ENCODE peak calls at places on chromosomes 2 and 18, in seven cellular contexts. P is neural progenitor cell, U is tibial artery, X is fibroblast of the aortic adventitia, B is mammary epithelial cell, Y is ascending aorta, H is PC-3. I is an unnamed sample.

GRCh38 chr2:45652090-45653050 is 895 bp downstream of the PRKCE start:
- DNase-seq in X (peak; percentile 77), Y (peak; percentile 15), B (peak; percentile 14), U (peak; percentile 78), P (peak; percentile 42), H (peak; percentile 36), I (peak; percentile 39)

GRCh38 chr18:10010611-10011015 is 96.8 kb downstream of the VAPA start:
- DNase-seq in B (peak; percentile 8), P (no peak), H (peak; percentile 8), U (peak; percentile 92), Y (peak; percentile 46), X (peak; percentile 93), I (no peak)

GRCh38 chr2:240383099-240383758 is 52.2 kb upstream of the GPC1 start:
- DNase-seq in H (no peak), U (no peak), Y (no peak), B (no peak), X (no peak), P (no peak), I (no peak)

GRCh38 chr2:233409286-233409991 is 55.1 kb downstream of the DGKD start:
- DNase-seq in U (peak; percentile 82), H (no peak), P (no peak), X (peak; percentile 68), B (no peak), Y (no peak), I (no peak)

GRCh38 chr2:74587664-74588277 is 33.3 kb downstream of the DOK1 start:
- DNase-seq in B (peak; percentile 51), U (peak; percentile 80), Y (no peak), H (peak; percentile 83), P (peak; percentile 68), X (peak; percentile 85), I (peak; percentile 61)

GRCh38 chr2:96913398-96914202 is 43.7 kb upstream of the SEMA4C start:
- DNase-seq in Y (no peak), B (no peak), U (no peak), H (no peak), X (no peak), P (no peak), I (no peak)

GRCh38 chr2:112812318-112813042 is 24.1 kb downstream of the IL1B start:
- DNase-seq in Y (no peak), H (no peak), U (no peak), P (no peak), B (no peak), X (peak; percentile 62), I (no peak)

GRCh38 chr2:8849322-8849721 is 11.9 kb upstream of the KIDINS220 start:
- DNase-seq in U (no peak), Y (no peak), B (peak; percentile 42), X (peak; percentile 76), H (no peak), P (no peak), I (no peak)

GRCh38 chr2:238321467-238321866 is 1.1 kb downstream of the TRAF3IP1 start:
- DNase-seq in X (no peak), H (no peak), Y (no peak), P (no peak), B (peak; percentile 7), U (no peak), I (no peak)

GRCh38 chr2:289362-290089 is 1.6 kb upstream of the ALKAL2 start:
- DNase-seq in P (peak; percentile 55), U (no peak), X (peak; percentile 16), B (peak; percentile 28), Y (no peak), H (peak; percentile 25), I (peak; percentile 37)

GRCh38 chr2:128607981-128608506 is 289.4 kb upstream of the HS6ST1 start:
- DNase-seq in B (no peak), Y (no peak), X (no peak), U (peak; percentile 69), P (no peak), H (peak; percentile 4), I (no peak)

GRCh38 chr2:54763636-54764291 is 40.3 kb downstream of the EML6 start:
- DNase-seq in U (no peak), B (no peak), Y (no peak), H (no peak), P (peak; percentile 47), X (no peak), I (no peak)

GRCh38 chr2:129877795-129878775 is 101.4 kb upstream of the RAB6C start:
- DNase-seq in X (peak; percentile 49), U (no peak), P (no peak), H (no peak), B (no peak), Y (no peak), I (no peak)

GRCh38 chr2:201353116-201353515 is 4.0 kb downstream of the FLACC1 start:
- DNase-seq in H (no peak), Y (no peak), B (no peak), P (no peak), X (peak; percentile 46), U (no peak), I (no peak)

GRCh38 chr18:46641917-46642316 is 15.1 kb downstream of the LOXHD1 start:
- DNase-seq in Y (no peak), B (no peak), H (no peak), P (no peak), U (peak; percentile 39), X (no peak), I (no peak)

GRCh38 chr2:109172556-109173105 is 43.6 kb downstream of the SH3RF3 start:
- DNase-seq in U (peak; percentile 65), H (no peak), P (no peak), X (no peak), B (no peak), Y (no peak), I (no peak)

GRCh38 chr18:48924621-48925601 is 25.9 kb downstream of the SMAD7 start:
- DNase-seq in Y (no peak), X (no peak), P (peak; percentile 44), U (peak; percentile 67), B (no peak), H (no peak), I (no peak)

GRCh38 chr2:41024806-41025205 is 572.9 kb upstream of the SLC8A1 start:
- DNase-seq in U (no peak), H (no peak), P (peak; percentile 3), Y (no peak), X (no peak), B (no peak), I (no peak)

GRCh38 chr18:12639990-12640880 is 17.7 kb downstream of the SPIRE1 start:
- DNase-seq in X (peak; percentile 46), Y (no peak), U (no peak), H (peak; percentile 91), B (peak; percentile 79), P (no peak), I (no peak)

GRCh38 chr18:63317556-63317946 is 2.0 kb downstream of the BCL2 start:
- DNase-seq in B (no peak), Y (no peak), U (no peak), X (no peak), H (no peak), P (no peak), I (no peak)

GRCh38 chr2:241798631-241799521 is 10.1 kb upstream of the NEU4 start:
- DNase-seq in H (no peak), X (no peak), U (peak; percentile 52), Y (no peak), B (no peak), P (no peak), I (no peak)

GRCh38 chr2:58594175-58594574 is 353.1 kb upstream of the FANCL start:
- DNase-seq in P (peak; percentile 6), Y (no peak), H (peak; percentile 40), U (no peak), B (no peak), X (no peak), I (peak; percentile 4)

GRCh38 chr2:118635891-118636290 is 211.6 kb downstream of the EN1 start:
- DNase-seq in X (no peak), B (no peak), Y (no peak), P (no peak), U (no peak), H (no peak), I (no peak)
- TF ChIP-seq CTCF in X (no peak), B (no peak), Y (no peak), P (no peak), U (no peak), H (no peak), I (no peak)

GRCh38 chr18:29874519-29875098 is 1167.9 kb downstream of the DSC3 start:
- DNase-seq in H (peak; percentile 63), X (peak; percentile 42), B (peak; percentile 39), Y (no peak), P (peak; percentile 61), U (no peak), I (peak; percentile 42)
- TF ChIP-seq CTCF in H (peak; percentile 83), X (peak; percentile 37), B (peak; percentile 71), Y (no peak), P (peak; percentile 71), U (no peak), I (peak; percentile 70)

GRCh38 chr18:54557958-54558357 is 33.1 kb upstream of the DYNAP start:
- DNase-seq in B (no peak), U (no peak), H (no peak), P (no peak), Y (no peak), X (no peak), I (no peak)

GRCh38 chr18:54561864-54562263 is 29.2 kb upstream of the DYNAP start:
- DNase-seq in P (no peak), Y (no peak), H (peak; percentile 27), B (no peak), X (no peak), U (no peak), I (no peak)

GRCh38 chr18:54555996-54556395 is 35.0 kb upstream of the DYNAP start:
- DNase-seq in B (no peak), Y (no peak), H (no peak), P (no peak), X (no peak), U (no peak), I (no peak)

DNA sequence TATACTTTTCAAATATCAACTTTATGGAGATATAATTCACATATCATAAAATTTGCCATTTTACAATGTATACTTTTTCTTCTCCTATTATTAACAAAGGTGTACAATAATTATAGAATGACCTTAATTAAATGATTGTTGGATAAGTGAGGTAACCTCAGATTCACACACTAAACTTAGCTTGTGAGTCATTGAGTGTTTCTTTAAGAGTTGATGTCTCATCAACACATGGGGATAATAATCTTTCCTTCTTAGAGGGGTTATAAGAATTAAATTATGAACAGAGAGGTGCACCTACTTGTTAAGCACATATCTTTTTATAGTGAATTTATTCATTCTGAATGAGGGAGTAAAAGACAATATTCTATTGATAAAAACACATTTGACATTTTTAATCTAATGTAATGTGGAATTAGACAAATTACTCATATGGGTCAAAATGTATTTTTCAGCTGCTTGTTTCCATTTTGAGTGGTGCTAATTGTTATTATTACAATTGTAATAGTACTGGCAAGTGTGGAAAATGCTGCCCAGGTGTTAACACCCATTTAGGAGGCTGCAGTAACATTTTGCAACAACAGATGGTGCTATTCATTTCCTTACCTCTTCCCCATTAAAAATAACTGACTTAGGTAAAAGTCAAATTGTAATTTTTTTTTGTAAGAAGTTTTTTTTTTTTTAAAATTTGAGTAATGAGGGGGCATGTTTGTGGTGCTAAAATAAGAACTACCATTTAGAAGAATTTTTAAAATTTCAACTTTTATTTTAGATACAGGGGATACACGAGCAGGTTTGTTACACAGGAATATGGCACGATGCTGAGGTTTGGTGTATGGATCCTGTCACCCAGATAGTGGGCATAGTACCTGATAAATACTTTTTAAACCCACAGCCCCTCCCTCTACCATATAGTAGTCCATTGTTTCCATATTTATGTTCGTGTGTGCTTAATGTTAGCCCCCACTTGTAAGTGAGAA is 32.1 kb upstream of the DYNAP start:
- DNase-seq in P (peak; percentile 21), X (peak; percentile 26), H (peak; percentile 59), B (peak; percentile 4), Y (no peak), U (no peak), I (no peak)
- TF ChIP-seq CTCF in P (peak; percentile 65), X (peak; percentile 74), H (peak; percentile 80), B (peak; percentile 76), Y (no peak), U (peak; percentile 8), I (peak; percentile 69)

GRCh38 chr2:35114765-35115164 is 1240.8 kb upstream of the CRIM1 start:
- DNase-seq in U (no peak), X (no peak), Y (no peak), P (peak; percentile 35), H (peak; percentile 34), B (no peak), I (no peak)
- TF ChIP-seq CTCF in U (no peak), X (no peak), Y (no peak), P (peak; percentile 52), H (peak; percentile 54), B (no peak), I (no peak)